ENCODE peak calls at places on chromosomes 13 and 19, in nine cellular contexts. W, O, I, C, R, H, X, G and P are unnamed samples.

GRCh38 chr19:5985098-5985783 is 7.3 kb upstream of the RANBP3 start:
- DNase-seq in G (no peak), R (no peak), O (no peak), X (no peak), C (peak; percentile 73), I (no peak), H (no peak), W (no peak), P (no peak)

GRCh38 chr19:38912600-38913514 is 871 bp upstream of the CCER2 start:
- DNase-seq in W (no peak), O (no peak), X (no peak), I (no peak), H (no peak), G (no peak), C (no peak), R (no peak), P (no peak)

GRCh38 chr19:31355330-31356289 is 6.4 kb upstream of the TSHZ3 start:
- DNase-seq in R (no peak), I (no peak), C (peak; percentile 38), O (no peak), X (no peak), G (no peak), H (no peak), W (no peak), P (no peak)

GRCh38 chr19:6098574-6098973 is 11.7 kb downstream of the RFX2 start:
- DNase-seq in G (no peak), H (no peak), W (no peak), I (no peak), C (no peak), R (no peak), X (no peak), O (no peak), P (no peak)

GRCh38 chr13:47310376-47310775 is 413.5 kb upstream of the HTR2A start:
- DNase-seq in O (no peak), H (no peak), X (no peak), I (no peak), C (no peak), W (no peak), G (no peak), R (no peak), P (no peak)

GRCh38 chr13:94033098-94033497 is 446.4 kb downstream of the DCT start:
- DNase-seq in R (no peak), H (no peak), G (no peak), W (no peak), X (no peak), I (no peak), C (no peak), O (no peak), P (peak; percentile 9)

GRCh38 chr19:40671404-40671803 is 19.0 kb downstream of the NUMBL start:
- DNase-seq in G (no peak), H (no peak), O (no peak), I (no peak), C (no peak), W (no peak), R (no peak), X (no peak), P (no peak)

GRCh38 chr13:112522578-112522977 is 65.4 kb downstream of the TUBGCP3 start:
- DNase-seq in I (no peak), X (no peak), H (no peak), O (no peak), C (peak; percentile 32), W (no peak), G (no peak), R (no peak), P (no peak)

GRCh38 chr19:46205183-46205984 is 24.2 kb upstream of the IGFL1 start:
- DNase-seq in X (no peak), H (no peak), R (no peak), C (no peak), G (no peak), O (no peak), W (no peak), I (no peak), P (no peak)

GRCh38 chr13:36880961-36881360 is 39.1 kb downstream of the SMAD9 start:
- DNase-seq in C (peak; percentile 30), O (no peak), R (no peak), G (no peak), W (no peak), X (no peak), H (no peak), I (no peak), P (no peak)

GRCh38 chr19:45446295-45446694 is 21.5 kb upstream of the FOSB start:
- DNase-seq in R (no peak), H (peak; percentile 83), O (no peak), I (no peak), W (no peak), X (no peak), G (no peak), C (peak; percentile 36), P (peak; percentile 41)

GRCh38 chr19:23999821-24000610 is 85.3 kb downstream of the ZNF726 start:
- DNase-seq in R (no peak), W (no peak), H (no peak), O (no peak), C (no peak), G (no peak), I (no peak), X (no peak), P (no peak)

GRCh38 chr13:80669112-80669511 is 328.2 kb upstream of the SPRY2 start:
- DNase-seq in I (no peak), W (no peak), G (no peak), H (no peak), C (no peak), R (no peak), O (no peak), X (no peak), P (no peak)

GRCh38 chr13:50843256-50844043 is at the start of gene DLEU7:
- DNase-seq in I (no peak), C (peak; percentile 4), G (peak; percentile 57), H (no peak), W (no peak), R (peak; percentile 23), O (no peak), X (no peak), P (no peak)

GRCh38 chr19:13835791-13836723 is 40.8 kb downstream of the ZSWIM4 start:
- DNase-seq in I (peak; percentile 50), X (peak; percentile 10), W (no peak), H (peak; percentile 78), R (no peak), C (no peak), O (peak; percentile 65), G (no peak), P (no peak)

GRCh38 chr13:98390086-98390697 is 186.7 kb downstream of the STK24 start:
- DNase-seq in W (no peak), G (no peak), C (peak; percentile 20), H (no peak), R (no peak), I (no peak), X (no peak), O (no peak), P (no peak)

GRCh38 chr13:94433055-94433947 is 46.2 kb downstream of the DCT start:
- DNase-seq in O (no peak), X (no peak), I (no peak), R (peak; percentile 86), W (no peak), C (no peak), G (no peak), H (no peak), P (peak; percentile 22)

GRCh38 chr13:78298657-78299056 is 304.7 kb downstream of the POU4F1 start:
- DNase-seq in G (no peak), C (peak; percentile 31), O (no peak), I (no peak), W (no peak), H (no peak), X (no peak), R (no peak), P (no peak)

GRCh38 chr19:2685204-2685704 is 17.2 kb downstream of the GNG7 start:
- DNase-seq in R (no peak), H (no peak), C (no peak), O (no peak), I (no peak), X (no peak), G (no peak), W (no peak), P (no peak)
- H3K27ac ChIP-seq in R (no peak overlapping the region), H (no peak overlapping the region), C (no peak overlapping the region), O (no peak overlapping the region), I (no peak overlapping the region), X (no peak overlapping the region), G (peak overlapping the region; percentile 51), W (peak overlapping the region; percentile 8), P (no peak overlapping the region)

DNA sequence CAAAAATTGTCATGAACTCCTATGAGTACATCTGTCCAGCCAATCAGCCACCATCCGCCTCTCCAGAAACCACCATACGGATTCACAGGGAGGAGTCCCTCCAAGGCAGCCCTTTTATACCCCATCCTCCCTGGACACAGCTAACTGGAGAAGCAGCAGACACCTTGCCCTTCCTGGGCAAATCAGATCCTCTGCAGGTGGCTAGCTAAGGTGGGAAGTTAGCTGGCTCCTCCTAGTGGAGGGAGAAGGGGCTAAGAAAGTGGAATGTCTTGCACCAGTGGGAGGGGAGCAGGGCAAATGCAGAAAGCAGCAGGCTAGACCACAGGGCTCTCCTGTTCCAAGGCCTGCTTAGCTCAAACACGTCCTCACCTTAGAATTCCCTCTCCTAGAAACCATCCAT is 46.2 kb upstream of the UQCRFS1 start:
- DNase-seq in I (no peak), R (no peak), G (no peak), W (no peak), H (peak; percentile 51), O (no peak), X (no peak), C (no peak), P (no peak)
- H3K4me1 ChIP-seq in I (no peaks in the 10 kb centered on the region), R (no peaks in the 10 kb centered on the region), G (no peaks in the 10 kb centered on the region), W (no peaks in the 10 kb centered on the region), H (no peaks in the 10 kb centered on the region), O (peaks cover 10% of the 10 kb centered on the region), X (no peaks in the 10 kb centered on the region), C (no peaks in the 10 kb centered on the region), P (no peaks in the 10 kb centered on the region)

DNA sequence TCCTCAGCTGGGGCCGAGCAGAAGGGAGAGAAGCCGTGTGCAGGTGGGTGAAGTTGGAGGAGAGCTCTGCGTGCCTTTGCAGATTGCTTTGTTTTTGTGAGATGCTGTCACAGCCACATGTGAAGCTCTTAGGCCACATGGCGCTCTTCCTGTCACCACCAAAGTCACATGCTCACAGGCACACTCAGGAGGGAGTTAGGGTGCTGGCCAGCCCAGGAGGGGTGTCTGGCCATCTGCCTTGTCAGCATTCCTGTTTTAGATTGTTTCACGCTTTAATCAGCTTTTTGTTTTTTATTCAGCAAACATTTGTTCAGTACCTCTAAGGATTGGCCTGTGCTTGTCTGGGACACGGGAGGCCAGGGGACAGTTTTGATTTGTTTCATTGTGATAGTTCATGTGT is 21.9 kb downstream of the GPATCH1 start:
- DNase-seq in H (no peak), X (no peak), W (no peak), R (no peak), G (no peak), I (no peak), O (no peak), C (no peak), P (no peak)
- H3K27ac ChIP-seq in H (no peak overlapping the region), X (no peak overlapping the region), W (no peak overlapping the region), R (no peak overlapping the region), G (no peak overlapping the region), I (no peak overlapping the region), O (no peak overlapping the region), C (no peak overlapping the region), P (no peak overlapping the region)

DNA sequence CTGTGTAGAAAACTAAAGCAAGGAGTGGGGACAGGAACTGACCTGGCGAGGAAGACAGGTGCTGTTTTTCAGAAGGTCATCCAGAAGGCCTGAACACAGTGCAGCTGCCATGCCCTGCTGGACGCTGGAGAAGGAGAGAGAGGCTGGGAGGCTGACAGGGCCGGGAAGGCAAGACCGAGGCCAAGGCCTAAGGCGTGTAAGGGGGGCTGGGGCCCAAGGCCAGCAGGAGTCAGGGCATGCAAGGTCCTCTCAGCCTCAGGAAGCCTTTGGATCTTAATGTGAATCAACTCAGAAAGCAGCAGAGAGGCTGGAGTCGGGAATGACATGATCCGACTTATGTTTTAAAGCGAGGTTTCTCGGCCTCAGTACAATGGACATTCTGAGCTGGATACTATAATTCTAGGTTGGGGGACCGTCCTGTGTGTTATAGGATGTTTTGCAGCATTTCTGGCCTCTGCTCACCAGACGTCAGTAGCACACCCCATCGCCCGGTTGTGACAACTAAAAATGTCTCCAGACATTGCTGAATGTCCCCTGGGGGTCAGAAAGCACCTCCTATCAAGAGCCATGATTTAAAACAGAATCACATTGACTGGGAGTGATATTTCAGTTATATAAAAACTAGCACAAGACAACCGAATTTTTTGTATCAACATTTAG is 530.4 kb downstream of the MYO16 start:
- DNase-seq in H (no peak), O (no peak), I (no peak), X (no peak), C (no peak), R (no peak), G (no peak), W (no peak), P (no peak)
- H3K4me1 ChIP-seq in H (peaks cover 63% of the 10 kb centered on the region), O (peaks cover 10% of the 10 kb centered on the region), I (no peaks in the 10 kb centered on the region), X (no peaks in the 10 kb centered on the region), C (peaks cover 11% of the 10 kb centered on the region), R (no peaks in the 10 kb centered on the region), G (no peaks in the 10 kb centered on the region), W (peaks cover 19% of the 10 kb centered on the region), P (no peaks in the 10 kb centered on the region)